ENCODE peak calls at places on chromosomes 1 and 21, in eight cellular contexts. S is astrocyte of the cerebellum, X is epithelial cell of esophagus, K is neural progenitor cell, G is psoas muscle, I is fibroblast of mammary gland, C is uterus, A is adrenal gland. D is an unnamed sample.

GRCh38 chr1:170929412-170929834 is 5.9 kb upstream of the MROH9 start:
- DNase-seq in K (no peak), C (no peak), A (no peak), S (no peak), I (peak), G (no peak), X (peak), D (peak)

GRCh38 chr1:44408181-44409018 is 3.3 kb downstream of the RNF220 start:
- DNase-seq in G (no peak), X (no peak), I (no peak), K (peak), A (no peak), S (no peak), C (no peak), D (no peak)

GRCh38 chr1:117562581-117563491 is 43.0 kb upstream of the TENT5C start:
- DNase-seq in I (no peak), X (no peak), C (no peak), S (no peak), A (no peak), K (no peak), G (no peak), D (no peak)

GRCh38 chr1:56584910-56585528 is 5.7 kb upstream of the PLPP3 start:
- DNase-seq in K (peak), S (peak), C (peak), A (peak), I (peak), G (no peak), X (peak), D (peak)

GRCh38 chr1:35505911-35506798 is 51.0 kb downstream of the KIAA0319L start:
- DNase-seq in C (peak), A (peak), G (no peak), I (peak), K (no peak), X (peak), S (peak), D (peak)

GRCh38 chr1:162632743-162633326 is 571 bp downstream of the DDR2 start:
- DNase-seq in X (no peak), K (no peak), G (no peak), I (no peak), C (peak), A (no peak), S (no peak), D (peak)

GRCh38 chr21:33402011-33402979 is 918 bp upstream of the IFNGR2 start:
- DNase-seq in K (peak), G (peak), S (no peak), A (peak), C (peak), X (peak), I (peak), D (peak)

GRCh38 chr1:15680614-15681345 is 3.3 kb upstream of the PLEKHM2 start:
- DNase-seq in I (peak), A (peak), C (no peak), K (no peak), S (peak), X (peak), G (peak), D (peak)

GRCh38 chr1:11787251-11787803 is 18.4 kb downstream of the MTHFR start:
- DNase-seq in G (peak), C (no peak), X (peak), A (peak), S (no peak), I (peak), K (peak), D (peak)

GRCh38 chr1:205241366-205242030 is 13.8 kb downstream of the TMCC2 start:
- DNase-seq in K (no peak), S (no peak), I (no peak), G (no peak), C (no peak), A (no peak), X (no peak), D (no peak)

GRCh38 chr1:116265931-116266863 is 106.8 kb upstream of the ATP1A1 start:
- DNase-seq in C (no peak), A (no peak), G (no peak), S (no peak), X (no peak), I (no peak), K (no peak), D (no peak)

GRCh38 chr1:150281221-150281757 is 1.1 kb upstream of the CIART start:
- DNase-seq in X (peak), C (peak), I (peak), G (peak), S (peak), A (peak), K (peak), D (peak)

GRCh38 chr1:201266774-201267173 is 16.5 kb upstream of the PKP1 start:
- DNase-seq in S (peak), X (peak), C (no peak), G (no peak), A (peak), K (no peak), I (peak), D (peak)

GRCh38 chr1:111938536-111938935 is 50.9 kb downstream of the KCND3 start:
- DNase-seq in C (no peak), X (no peak), S (no peak), A (no peak), G (no peak), I (no peak), K (no peak), D (no peak)

GRCh38 chr1:41404308-41404755 is 43.1 kb downstream of the FOXO6 start:
- DNase-seq in G (no peak), I (no peak), S (no peak), K (peak), A (no peak), C (no peak), X (peak), D (no peak)

GRCh38 chr1:239164451-239165180 is 221.8 kb upstream of the CHRM3 start:
- DNase-seq in X (peak), A (no peak), G (no peak), S (no peak), I (no peak), K (no peak), C (no peak), D (no peak)

GRCh38 chr1:230109871-230110667 is 43.0 kb downstream of the GALNT2 start:
- DNase-seq in I (no peak), K (peak), G (no peak), S (no peak), X (no peak), A (no peak), C (peak), D (no peak)

GRCh38 chr1:235078927-235079381 is 49.7 kb downstream of the TOMM20 start:
- DNase-seq in G (no peak), S (no peak), I (peak), X (peak), C (no peak), A (no peak), K (no peak), D (peak)

GRCh38 chr1:91795601-91796389 is 90.2 kb downstream of the TGFBR3 start:
- DNase-seq in C (no peak), K (no peak), X (peak), A (no peak), I (peak), G (no peak), S (peak), D (peak)

GRCh38 chr21:16169810-16170209 is 440.0 kb downstream of the USP25 start:
- DNase-seq in C (no peak), X (no peak), K (no peak), G (no peak), I (no peak), A (no peak), S (no peak), D (no peak)

GRCh38 chr1:178267646-178268094 is 173.8 kb downstream of the RASAL2 start:
- DNase-seq in G (no peak), I (peak), K (no peak), A (no peak), S (no peak), C (no peak), X (peak), D (peak)

GRCh38 chr1:10529096-10529495 is 54.3 kb downstream of the PEX14 start:
- DNase-seq in C (no peak), I (no peak), S (no peak), A (peak), X (no peak), G (no peak), K (peak), D (no peak)

GRCh38 chr1:28601696-28602095 is 9.6 kb downstream of the RAB42 start:
- DNase-seq in X (peak), C (no peak), A (peak), S (peak), I (peak), K (no peak), G (no peak), D (peak)

GRCh38 chr1:199113265-199113869 is 474.5 kb downstream of the PTPRC start:
- DNase-seq in I (peak), S (peak), K (peak), G (no peak), X (peak), C (no peak), A (peak), D (peak)

GRCh38 chr1:8078176-8078671 is 52.1 kb upstream of the ERRFI1 start:
- DNase-seq in X (peak), G (no peak), C (no peak), A (peak), S (peak), I (peak), K (no peak), D (peak)

GRCh38 chr21:40140675-40141074 is 273.4 kb downstream of the PCP4 start:
- DNase-seq in S (no peak), C (no peak), G (no peak), X (no peak), K (no peak), A (no peak), I (no peak), D (no peak)

GRCh38 chr1:118960026-118960561 is 28.0 kb downstream of the TBX15 start:
- DNase-seq in S (no peak), A (no peak), C (no peak), G (peak), X (peak), I (no peak), K (no peak), D (no peak)

GRCh38 chr1:47450606-47451005 is 12.8 kb downstream of the FOXD2 start:
- DNase-seq in S (no peak), A (no peak), X (no peak), G (no peak), I (no peak), K (no peak), C (no peak), D (no peak)

GRCh38 chr1:211654838-211655787 is 20.3 kb downstream of the NEK2 start:
- DNase-seq in C (peak), G (peak), X (peak), A (peak), K (peak), I (peak), S (peak), D (peak)

GRCh38 chr1:195721210-195721971 is 886.8 kb downstream of the KCNT2 start:
- DNase-seq in C (no peak), I (no peak), A (no peak), S (no peak), K (no peak), G (no peak), X (peak), D (no peak)

GRCh38 chr1:115989711-115990110 is 13.4 kb downstream of the SLC22A15 start:
- DNase-seq in G (no peak), S (no peak), X (no peak), C (no peak), K (no peak), A (no peak), I (no peak), D (no peak)

GRCh38 chr21:17472592-17473271 is 40.1 kb upstream of the CXADR start:
- DNase-seq in S (no peak), C (no peak), G (no peak), X (no peak), I (no peak), K (no peak), A (no peak), D (no peak)

GRCh38 chr1:25347556-25347955 is 9.4 kb downstream of the TMEM50A start:
- DNase-seq in S (no peak), X (no peak), G (no peak), C (no peak), I (no peak), K (no peak), A (no peak), D (no peak)

GRCh38 chr21:14466715-14467114 is 79.4 kb downstream of the SAMSN1 start:
- DNase-seq in G (no peak), I (no peak), S (no peak), X (no peak), C (no peak), K (no peak), A (no peak), D (no peak)

GRCh38 chr1:93905734-93906133 is 3.5 kb downstream of the GCLM start:
- DNase-seq in X (peak), G (no peak), C (no peak), A (no peak), I (peak), S (no peak), K (no peak), D (peak)

GRCh38 chr1:215617979-215618378 is 50.9 kb downstream of the KCTD3 start:
- DNase-seq in I (no peak), C (no peak), K (no peak), S (no peak), A (no peak), X (no peak), G (no peak), D (no peak)

GRCh38 chr1:154155282-154155681 is 409 bp upstream of the NUP210L start:
- DNase-seq in K (no peak), C (peak), I (peak), G (no peak), S (no peak), A (peak), X (no peak), D (peak)

GRCh38 chr21:43825936-43826622 is 36.7 kb downstream of the RRP1 start:
- DNase-seq in S (no peak), X (no peak), C (no peak), K (peak), I (no peak), A (no peak), G (peak), D (no peak)
- TF ChIP-seq CTCF in S (peak), X (no peak), C (no peak), K (peak), I (no peak), A (no peak), G (peak), D (no peak)

GRCh38 chr21:41368361-41369104 is 6.7 kb downstream of the MX2 start:
- DNase-seq in X (no peak), I (no peak), A (no peak), K (no peak), C (no peak), S (no peak), G (no peak), D (no peak)
- H3K4me3 ChIP-seq in X (no peak), I (no peak), A (no peak), K (no peak), C (no peak), S (no peak), G (no peak), D (no peak)

GRCh38 chr21:39040494-39041110 is 142.6 kb downstream of the PSMG1 start:
- DNase-seq in X (no peak), K (no peak), I (no peak), C (no peak), S (no peak), G (no peak), A (no peak), D (no peak)

GRCh38 chr21:39033878-39034589 is 149.2 kb downstream of the PSMG1 start:
- DNase-seq in I (no peak), X (peak), C (no peak), A (peak), G (no peak), S (no peak), K (no peak), D (no peak)

GRCh38 chr21:39036581-39036980 is 146.7 kb downstream of the PSMG1 start:
- DNase-seq in A (no peak), G (no peak), S (no peak), C (no peak), I (no peak), K (no peak), X (no peak), D (no peak)

GRCh38 chr21:39034590-39035536 is 148.4 kb downstream of the PSMG1 start:
- DNase-seq in K (no peak), G (no peak), X (no peak), I (no peak), A (no peak), C (no peak), S (no peak), D (no peak)

DNA sequence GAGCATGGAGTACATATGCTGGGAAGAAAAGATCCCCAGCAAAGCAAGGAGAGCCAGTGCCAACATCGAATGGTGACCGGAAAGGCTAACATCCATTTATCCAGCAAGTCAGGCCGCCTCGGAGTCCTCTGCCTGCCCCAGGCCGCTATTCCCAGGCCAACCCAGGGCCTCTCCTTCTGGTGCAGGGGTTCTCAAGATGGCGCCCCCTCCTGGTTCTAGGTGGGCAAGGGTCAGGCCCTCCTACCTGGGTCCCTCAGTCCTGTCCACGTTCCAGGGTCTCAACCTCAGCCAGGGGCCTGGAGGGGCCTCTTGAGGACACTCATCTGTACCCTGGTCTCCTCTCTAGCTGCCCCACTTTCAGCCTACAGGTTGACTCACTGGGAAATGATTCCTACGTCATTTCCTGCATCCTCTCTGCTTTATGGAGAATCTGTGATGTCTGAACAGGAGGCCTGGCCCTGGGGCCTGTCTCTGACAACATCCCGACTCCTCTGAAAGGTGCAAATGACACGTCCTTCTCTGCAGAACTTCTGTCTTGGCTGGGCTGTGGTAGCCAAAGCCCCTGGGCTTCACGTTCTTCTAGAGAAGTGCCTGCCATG is 145.3 kb downstream of the PSMG1 start:
- DNase-seq in S (no peak), K (peak), G (no peak), X (peak), I (peak), A (no peak), C (no peak), D (no peak)
- TF ChIP-seq CTCF in S (no peak), K (peak), G (no peak), X (no peak), I (no peak), A (no peak), C (no peak), D (no peak)

GRCh38 chr1:173506437-173506836 is 29.3 kb downstream of the PRDX6 start:
- DNase-seq in I (no peak), A (no peak), C (no peak), K (no peak), S (no peak), G (no peak), X (peak), D (peak)

GRCh38 chr1:173509797-173510196 is 32.7 kb downstream of the PRDX6 start:
- DNase-seq in G (no peak), K (no peak), S (no peak), C (no peak), A (no peak), I (no peak), X (no peak), D (no peak)

GRCh38 chr1:173507205-173507846 is 30.2 kb downstream of the PRDX6 start:
- DNase-seq in C (no peak), I (peak), A (no peak), X (peak), G (no peak), S (peak), K (peak), D (peak)

GRCh38 chr1:173508541-173508940 is 31.4 kb downstream of the PRDX6 start:
- DNase-seq in S (no peak), C (no peak), I (no peak), G (no peak), X (no peak), K (no peak), A (no peak), D (no peak)

GRCh38 chr1:173507847-173508209 is 30.7 kb downstream of the PRDX6 start:
- DNase-seq in G (no peak), K (peak), I (no peak), X (peak), C (no peak), S (no peak), A (no peak), D (no peak)
- H3K4me3 ChIP-seq in G (no peak), K (no peak), I (no peak), X (no peak), C (no peak), S (no peak), A (no peak), D (no peak)

DNA sequence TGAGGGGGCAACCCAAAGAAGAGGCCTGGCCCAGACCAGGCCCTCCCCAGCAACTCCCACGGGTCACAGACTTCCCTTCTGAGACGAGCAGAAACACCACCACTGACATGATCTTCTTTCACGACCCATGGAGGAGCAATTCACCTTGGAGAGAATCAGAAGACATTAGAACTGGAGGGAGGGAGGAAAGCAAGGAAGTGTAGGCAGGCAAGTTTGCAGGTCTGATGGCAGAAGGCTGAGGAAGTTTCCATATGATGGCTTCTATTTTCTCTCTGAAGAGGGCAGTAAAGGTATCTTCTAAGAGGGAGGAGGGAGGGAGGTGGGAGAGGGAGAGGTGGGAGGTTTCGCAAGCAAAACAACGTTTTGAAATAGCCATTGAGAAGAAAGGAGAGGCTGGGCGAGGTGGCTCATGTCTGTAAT is 1.4 kb upstream of the UBXN10 start:
- DNase-seq in S (no peak), C (no peak), G (no peak), X (peak), I (peak), K (no peak), A (no peak), D (no peak)
- TF ChIP-seq CTCF in S (no peak), C (no peak), G (no peak), X (no peak), I (no peak), K (no peak), A (no peak), D (no peak)

GRCh38 chr1:214290399-214291037 is 9.6 kb downstream of the SMYD2 start:
- DNase-seq in C (no peak), K (no peak), S (no peak), A (no peak), X (no peak), I (no peak), G (no peak), D (no peak)
- H3K4me3 ChIP-seq in C (no peak), K (no peak), S (no peak), A (no peak), X (no peak), I (no peak), G (no peak), D (no peak)

GRCh38 chr1:37391181-37391949 is 83.0 kb upstream of the ZC3H12A start:
- DNase-seq in G (no peak), I (no peak), C (no peak), X (no peak), A (no peak), K (peak), S (no peak), D (no peak)
- TF ChIP-seq CTCF in G (no peak), I (peak), C (no peak), X (peak), A (no peak), K (peak), S (no peak), D (no peak)